ENCODE peak calls at places on chromosomes 5 and 9, in seven cellular contexts. T, G, P, B, D, Z and Q are unnamed samples.

GRCh38 chr5:141763526-141763925 is 81.5 kb upstream of the ARAP3 start:
- DNase-seq in D (no peak), B (no peak), Z (no peak), P (no peak), T (no peak), G (no peak), Q (no peak)

GRCh38 chr5:171961117-171961516 is 45.3 kb downstream of the FBXW11 start:
- DNase-seq in G (no peak), Z (no peak), T (no peak), P (no peak), D (no peak), B (no peak), Q (no peak)

GRCh38 chr5:166493042-166493441 is 1798.4 kb upstream of the WWC1 start:
- DNase-seq in T (no peak), D (no peak), B (no peak), P (no peak), G (no peak), Z (no peak), Q (no peak)

GRCh38 chr5:90967443-90967842 is 408.8 kb downstream of the ADGRV1 start:
- DNase-seq in P (peak; percentile 27), B (no peak), D (no peak), G (no peak), Z (no peak), T (no peak), Q (no peak)

GRCh38 chr5:151906246-151906645 is 18.4 kb downstream of the GLRA1 start:
- DNase-seq in P (no peak), B (no peak), G (no peak), Z (no peak), T (no peak), D (no peak), Q (no peak)

GRCh38 chr5:52964138-52964537 is 25.0 kb upstream of the ITGA2 start:
- DNase-seq in Z (no peak), G (no peak), P (no peak), T (no peak), D (no peak), B (no peak), Q (no peak)

GRCh38 chr5:181265092-181265671 is 4.2 kb upstream of the TRIM52 start:
- DNase-seq in B (no peak), G (no peak), Z (no peak), T (no peak), P (no peak), D (no peak), Q (no peak)

GRCh38 chr9:127783111-127783621 is 2.7 kb upstream of the CDK9 start:
- DNase-seq in B (no peak), P (no peak), D (no peak), G (peak; percentile 51), Z (peak; percentile 77), T (no peak), Q (no peak)

GRCh38 chr5:124061663-124062062 is 549.7 kb downstream of the CSNK1G3 start:
- DNase-seq in P (no peak), D (peak; percentile 24), T (no peak), Z (peak; percentile 67), G (no peak), B (no peak), Q (no peak)

GRCh38 chr5:82538339-82539034 is 260.3 kb upstream of the RPS23 start:
- DNase-seq in T (no peak), Z (no peak), B (no peak), P (no peak), D (no peak), G (no peak), Q (no peak)

GRCh38 chr5:170630711-170631141 is 126.9 kb downstream of the KCNIP1 start:
- DNase-seq in G (no peak), B (no peak), P (no peak), Z (no peak), T (no peak), D (no peak), Q (no peak)

GRCh38 chr5:160833806-160834205 is 18.2 kb downstream of the ATP10B start:
- DNase-seq in Z (no peak), B (no peak), P (no peak), G (no peak), T (no peak), D (no peak), Q (no peak)

GRCh38 chr5:54861212-54861894 is 124.0 kb downstream of the ESM1 start:
- DNase-seq in G (no peak), P (peak; percentile 21), Z (no peak), T (no peak), D (no peak), B (no peak), Q (no peak)

GRCh38 chr9:76500056-76500455 is 41.1 kb downstream of the GCNT1 start:
- DNase-seq in Z (no peak), B (no peak), G (no peak), D (no peak), P (no peak), T (no peak), Q (no peak)

GRCh38 chr9:71716138-71716909 is 52.0 kb downstream of the CEMIP2 start:
- DNase-seq in T (no peak), D (no peak), Z (no peak), G (no peak), P (no peak), B (no peak), Q (no peak)

GRCh38 chr5:68315679-68316271 is 100.2 kb downstream of the PIK3R1 start:
- DNase-seq in B (no peak), G (peak; percentile 10), D (no peak), P (no peak), Z (no peak), T (peak; percentile 29), Q (no peak)

GRCh38 chr5:77984587-77984986 is 208.4 kb upstream of the TBCA start:
- DNase-seq in D (no peak), G (no peak), B (no peak), Z (no peak), P (no peak), T (no peak), Q (no peak)

GRCh38 chr5:77985247-77985646 is 209.1 kb upstream of the TBCA start:
- DNase-seq in B (no peak), G (no peak), Z (no peak), D (no peak), P (no peak), T (no peak), Q (no peak)

GRCh38 chr5:77986261-77986660 is 210.1 kb upstream of the TBCA start:
- DNase-seq in P (no peak), T (no peak), B (no peak), Z (no peak), G (no peak), D (no peak), Q (no peak)

GRCh38 chr5:77987331-77987730 is 211.2 kb upstream of the TBCA start:
- DNase-seq in B (no peak), T (no peak), P (no peak), G (no peak), D (no peak), Z (no peak), Q (no peak)

DNA sequence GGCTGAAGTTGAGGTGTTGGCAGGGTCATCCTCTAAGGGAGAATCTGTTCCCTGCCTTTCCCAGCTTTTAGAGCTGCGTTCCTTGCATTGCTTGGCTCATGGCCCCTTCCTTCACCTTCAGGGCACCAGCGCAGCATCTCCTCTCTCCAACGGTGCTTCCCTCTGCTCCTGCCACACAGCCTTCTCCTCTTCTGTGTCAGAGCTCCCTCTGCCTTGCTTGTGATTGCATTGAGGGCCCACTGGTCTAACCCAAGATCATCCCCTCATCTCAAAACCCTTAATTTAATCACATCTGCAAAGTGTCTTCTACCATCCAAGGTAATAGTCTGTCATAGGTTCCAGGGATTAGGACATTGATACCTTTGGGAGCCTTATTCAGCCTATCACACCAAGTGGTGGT is 205.7 kb upstream of the TBCA start:
- DNase-seq in T (no peak), D (no peak), G (no peak), B (no peak), P (no peak), Z (no peak), Q (no peak)
- TF ChIP-seq CTCF in T (no peak), D (no peak), G (no peak), B (no peak), P (no peak), Z (no peak), Q (no peak)

GRCh38 chr9:124357591-124358361 is 57.5 kb downstream of the PSMB7 start:
- DNase-seq in T (no peak), G (no peak), D (no peak), Z (no peak), P (no peak), B (no peak), Q (no peak)
- TF ChIP-seq CTCF in T (no peak), G (no peak), D (no peak), Z (no peak), P (peak; percentile 44), B (no peak), Q (no peak)

GRCh38 chr5:41517909-41518308 is 7.5 kb upstream of the PLCXD3 start:
- DNase-seq in G (no peak), P (no peak), D (no peak), B (no peak), T (no peak), Z (no peak), Q (no peak)

GRCh38 chr5:41522193-41522786 is 11.9 kb upstream of the PLCXD3 start:
- DNase-seq in G (no peak), T (no peak), P (no peak), D (no peak), Z (no peak), B (no peak), Q (no peak)

GRCh38 chr5:41524174-41524573 is 13.8 kb upstream of the PLCXD3 start:
- DNase-seq in D (no peak), T (no peak), P (no peak), Z (no peak), G (peak; percentile 19), B (no peak), Q (no peak)

DNA sequence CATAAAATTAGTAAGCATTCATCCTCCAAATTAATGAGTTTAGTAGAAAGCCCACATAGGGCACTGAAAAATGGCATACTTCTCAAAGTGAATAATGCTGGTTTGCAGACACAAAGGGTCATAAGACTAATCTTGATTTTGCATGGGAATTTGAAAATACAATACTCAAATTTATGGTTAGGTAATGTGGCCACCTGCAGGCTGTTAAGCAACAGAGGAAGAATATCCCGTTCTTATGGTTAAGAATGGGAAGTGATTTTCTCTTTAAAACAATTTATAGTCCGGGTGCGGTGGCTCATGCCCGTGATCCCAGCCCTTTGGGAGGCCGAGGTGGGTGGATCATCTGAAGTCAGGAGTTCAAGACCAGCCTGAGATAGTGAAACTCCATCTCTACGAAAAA is 9.4 kb upstream of the PLCXD3 start:
- DNase-seq in T (no peak), D (no peak), P (no peak), G (no peak), Z (no peak), B (no peak), Q (no peak)
- TF ChIP-seq CTCF in T (no peak), D (no peak), P (no peak), G (no peak), Z (no peak), B (no peak), Q (peak; percentile 39)

GRCh38 chr5:19534751-19535150 is 453.2 kb downstream of the CDH18 start:
- DNase-seq in D (no peak), T (no peak), B (no peak), G (no peak), P (no peak), Z (no peak), Q (no peak)

GRCh38 chr5:19538607-19539006 is 449.4 kb downstream of the CDH18 start:
- DNase-seq in Z (no peak), P (no peak), B (no peak), G (no peak), T (no peak), D (no peak), Q (no peak)
- TF ChIP-seq CTCF in Z (no peak), P (no peak), B (no peak), G (no peak), T (no peak), D (no peak), Q (no peak)